ENCODE peak calls at places on chromosomes 13 and 19, in nine cellular contexts. I is tibial nerve, M is endodermal cell, L is left ventricle myocardium inferior, D is A549, W is heart left ventricle, X is suprapubic skin, T is fibroblast of lung, U is spleen. H is an unnamed sample.
A peak's percentile ranks its signal among the peaks of the same experiment; 100 is the strongest.

GRCh38 chr19:35352448-35353304 is 5.0 kb downstream of the FFAR1 start:
- DNase-seq in I (no peak), M (peak; percentile 90), L (peak; percentile 45), D (peak; percentile 87), W (peak; percentile 64), X (peak; percentile 70), T (peak; percentile 46), U (peak; percentile 90), H (no peak)

GRCh38 chr13:31965361-31966066 is 66.1 kb upstream of the FRY start:
- DNase-seq in I (no peak), M (no peak), L (no peak), D (no peak), W (no peak), X (no peak), T (peak; percentile 68), U (no peak), H (no peak)

GRCh38 chr13:102566513-102566912 is 30.3 kb upstream of the TPP2 start:
- DNase-seq in I (no peak), M (no peak), L (no peak), D (no peak), W (no peak), X (no peak), T (no peak), U (no peak), H (no peak)

GRCh38 chr19:17871878-17872250 is at the start of gene SLC5A5:
- DNase-seq in I (no peak), M (peak; percentile 74), L (no peak), D (no peak), W (no peak), X (no peak), T (no peak), U (peak; percentile 78), H (no peak)

GRCh38 chr19:41774515-41774980 is 19.2 kb downstream of the CEACAM6 start:
- DNase-seq in I (no peak), M (no peak), L (no peak), D (peak; percentile 57), W (no peak), X (no peak), T (no peak), U (no peak), H (no peak)

GRCh38 chr19:14073232-14073924 is 792 bp downstream of the MISP3 start:
- DNase-seq in I (no peak), M (peak; percentile 87), L (peak; percentile 77), D (peak; percentile 78), W (peak; percentile 77), X (no peak), T (peak; percentile 83), U (peak; percentile 95), H (no peak)

GRCh38 chr13:78722700-78723099 is 63.7 kb upstream of the OBI1 start:
- DNase-seq in I (no peak), M (no peak), L (no peak), D (no peak), W (no peak), X (no peak), T (no peak), U (no peak), H (no peak)

GRCh38 chr19:58387338-58388174 is 487 bp downstream of the RPS5 start:
- DNase-seq in I (no peak), M (peak; percentile 58), L (no peak), D (no peak), W (no peak), X (no peak), T (no peak), U (peak; percentile 56), H (no peak)

GRCh38 chr19:35585844-35586243 is at the start of gene PMIS2:
- DNase-seq in I (no peak), M (peak; percentile 78), L (no peak), D (peak; percentile 37), W (no peak), X (no peak), T (no peak), U (no peak), H (no peak)

GRCh38 chr13:98976941-98977340 is 923 bp downstream of the DOCK9 start:
- DNase-seq in I (no peak), M (no peak), L (no peak), D (no peak), W (no peak), X (no peak), T (peak; percentile 71), U (no peak), H (no peak)

GRCh38 chr13:30043631-30043925 is 193.2 kb upstream of the UBL3 start:
- DNase-seq in I (no peak), M (no peak), L (no peak), D (no peak), W (no peak), X (no peak), T (no peak), U (no peak), H (no peak)

GRCh38 chr13:90177519-90177918 is 1170.0 kb upstream of the MIR17HG start:
- DNase-seq in I (no peak), M (no peak), L (no peak), D (no peak), W (no peak), X (no peak), T (no peak), U (no peak), H (no peak)

GRCh38 chr13:94236876-94237275 is 242.6 kb downstream of the DCT start:
- DNase-seq in I (no peak), M (no peak), L (no peak), D (no peak), W (no peak), X (no peak), T (no peak), U (no peak), H (no peak)

GRCh38 chr13:43145556-43145955 is 122.2 kb downstream of the DNAJC15 start:
- DNase-seq in I (no peak), M (no peak), L (no peak), D (no peak), W (no peak), X (no peak), T (no peak), U (no peak), H (no peak)

GRCh38 chr13:99083976-99084375 is 106.1 kb upstream of the DOCK9 start:
- DNase-seq in I (no peak), M (no peak), L (no peak), D (no peak), W (no peak), X (no peak), T (no peak), U (no peak), H (peak; percentile 38)

GRCh38 chr13:41019027-41019487 is at the start of gene ELF1:
- DNase-seq in I (no peak), M (no peak), L (no peak), D (peak; percentile 84), W (peak; percentile 32), X (no peak), T (peak; percentile 72), U (peak; percentile 83), H (no peak)

GRCh38 chr19:16611121-16611520 is 16.9 kb downstream of the MED26 start:
- DNase-seq in I (no peak), M (no peak), L (no peak), D (no peak), W (no peak), X (no peak), T (no peak), U (no peak), H (no peak)

GRCh38 chr19:46427518-46427917 is 1.2 kb downstream of the PNMA8C start:
- DNase-seq in I (no peak), M (no peak), L (no peak), D (no peak), W (no peak), X (no peak), T (no peak), U (no peak), H (no peak)
- H3K4me3 ChIP-seq in I (no peak overlapping the region), M (no peak overlapping the region), L (no peak overlapping the region), D (no peak overlapping the region), W (no peak overlapping the region), X (no peak overlapping the region), T (no peak overlapping the region), U (no peak overlapping the region), H (peak overlapping the region; percentile 75)

GRCh38 chr19:29248332-29248844 is 35.4 kb upstream of the UQCRFS1 start:
- DNase-seq in I (no peak), M (no peak), L (no peak), D (no peak), W (no peak), X (peak; percentile 32), T (no peak), U (no peak), H (no peak)
- TF ChIP-seq CTCF in I (no peak), M (peak; percentile 19), L (no peak), D (no peak), W (no peak), X (no peak), T (no peak), U (no peak), H (no peak)

GRCh38 chr13:64697226-64697625 is 2532.9 kb downstream of the PCDH9 start:
- DNase-seq in I (no peak), M (no peak), L (no peak), D (no peak), W (no peak), X (no peak), T (no peak), U (no peak), H (no peak)
- H3K27ac ChIP-seq in I (no peak overlapping the region), M (no peak overlapping the region), L (no peak overlapping the region), D (no peak overlapping the region), W (no peak overlapping the region), X (no peak overlapping the region), T (no peak overlapping the region), U (no peak overlapping the region), H (no peak overlapping the region)

GRCh38 chr13:33543089-33543459 is 257.5 kb upstream of the STARD13 start:
- DNase-seq in I (no peak), M (no peak), L (no peak), D (no peak), W (no peak), X (no peak), T (no peak), U (no peak), H (no peak)

GRCh38 chr13:33544308-33544707 is 258.8 kb upstream of the STARD13 start:
- DNase-seq in I (no peak), M (no peak), L (no peak), D (no peak), W (no peak), X (no peak), T (no peak), U (no peak), H (no peak)

GRCh38 chr13:33542309-33543088 is 256.9 kb upstream of the STARD13 start:
- DNase-seq in I (peak; percentile 96), M (peak; percentile 99), L (peak; percentile 99), D (peak; percentile 97), W (peak; percentile 98), X (peak; percentile 99), T (peak; percentile 99), U (peak; percentile 99), H (peak; percentile 100)

GRCh38 chr13:33543631-33544030 is 258.1 kb upstream of the STARD13 start:
- DNase-seq in I (no peak), M (no peak), L (no peak), D (no peak), W (no peak), X (no peak), T (no peak), U (no peak), H (no peak)

DNA sequence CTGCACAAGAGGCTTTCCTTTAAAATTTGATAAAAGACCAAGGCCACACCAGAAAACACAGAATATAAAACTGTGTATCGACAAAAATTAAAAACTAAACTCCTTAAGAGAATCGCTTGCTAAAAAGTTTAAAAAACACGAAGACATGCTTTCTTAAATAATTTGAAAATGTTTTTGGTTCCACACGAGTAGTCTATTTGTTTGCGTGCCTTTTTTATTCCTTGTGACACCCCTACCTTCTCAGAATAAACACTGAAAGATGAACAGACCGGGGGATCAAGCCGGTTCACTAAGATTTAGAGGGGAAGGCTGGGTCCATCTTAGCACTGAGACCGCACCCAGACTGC is 256.4 kb upstream of the STARD13 start:
- DNase-seq in I (no peak), M (no peak), L (no peak), D (no peak), W (no peak), X (no peak), T (no peak), U (no peak), H (no peak)
- H3K4me3 ChIP-seq in I (peak overlapping the region; percentile 62), M (peak overlapping the region; percentile 95), L (peak overlapping the region; percentile 67), D (peak overlapping the region; percentile 43), W (peak overlapping the region; percentile 57), X (peak overlapping the region; percentile 48), T (peak overlapping the region; percentile 81), U (peak overlapping the region; percentile 39), H (peak overlapping the region; percentile 49)

H was measured in coronary artery.